ENCODE peak calls at places on chromosomes 12 and 14, in six cellular contexts. S is sigmoid colon, P is breast epithelium, G is stomach, X is prostate gland, I is K562. V is an unnamed sample.
A peak's percentile ranks its signal among the peaks of the same experiment; 100 is the strongest.

GRCh38 chr12:58920102-58920955 is at the start of gene LRIG3:
- DNase-seq in S (peak; percentile 96), P (peak; percentile 83), G (peak; percentile 91), X (peak; percentile 86), I (peak; percentile 16), V (peak; percentile 97)

GRCh38 chr14:43003845-43004244 is 1397.2 kb downstream of the LRFN5 start:
- DNase-seq in S (no peak), P (no peak), G (no peak), X (no peak), I (peak; percentile 1), V (no peak)

GRCh38 chr12:94150483-94151225 is 2.3 kb downstream of the PLXNC1 start:
- DNase-seq in S (no peak), P (no peak), G (peak; percentile 31), X (no peak), I (no peak), V (peak; percentile 87)

GRCh38 chr12:77493769-77494168 is 336.9 kb upstream of the NAV3 start:
- DNase-seq in S (no peak), P (no peak), G (no peak), X (no peak), I (no peak), V (no peak)

GRCh38 chr14:99755068-99755405 is 38.2 kb upstream of the EML1 start:
- DNase-seq in S (no peak), P (no peak), G (no peak), X (no peak), I (no peak), V (no peak)

GRCh38 chr12:9906888-9907287 is 25.3 kb downstream of the CLEC2A start:
- DNase-seq in S (no peak), P (no peak), G (no peak), X (no peak), I (no peak), V (no peak)

GRCh38 chr14:21001218-21001617 is 2.1 kb downstream of the SLC39A2 start:
- DNase-seq in S (no peak), P (no peak), G (no peak), X (no peak), I (no peak), V (no peak)

GRCh38 chr14:34701808-34702207 is 12.6 kb downstream of the CFL2 start:
- DNase-seq in S (no peak), P (no peak), G (no peak), X (no peak), I (no peak), V (no peak)

GRCh38 chr14:51860836-51861583 is 598 bp downstream of the GNG2 start:
- DNase-seq in S (no peak), P (no peak), G (no peak), X (no peak), I (no peak), V (no peak)

GRCh38 chr12:117967512-117967911 is 1.3 kb downstream of the KSR2 start:
- DNase-seq in S (peak; percentile 28), P (no peak), G (no peak), X (no peak), I (no peak), V (no peak)

GRCh38 chr12:117970334-117970733 is 1.5 kb upstream of the KSR2 start:
- DNase-seq in S (no peak), P (no peak), G (no peak), X (no peak), I (no peak), V (no peak)

GRCh38 chr12:117967043-117967442 is 1.7 kb downstream of the KSR2 start:
- DNase-seq in S (no peak), P (no peak), G (no peak), X (no peak), I (no peak), V (no peak)

GRCh38 chr12:117968084-117968789 is 553 bp downstream of the KSR2 start:
- DNase-seq in S (peak; percentile 5), P (no peak), G (no peak), X (no peak), I (no peak), V (no peak)

GRCh38 chr12:117968826-117969659 is at the start of gene KSR2:
- DNase-seq in S (peak; percentile 43), P (peak; percentile 66), G (peak; percentile 82), X (peak; percentile 76), I (peak; percentile 6), V (peak; percentile 86)
- TF ChIP-seq POLR2AphosphoS5 in S (no peak), P (no peak), G (no peak), X (no peak), I (no peak), V (no peak)

GRCh38 chr12:108131657-108132126 is 2.6 kb downstream of the WSCD2 start:
- DNase-seq in S (no peak), P (no peak), G (no peak), X (no peak), I (no peak), V (no peak)
- H3K4me3 ChIP-seq in S (no peak overlapping the region), P (no peak overlapping the region), G (no peak overlapping the region), X (no peak overlapping the region), I (no peak overlapping the region), V (no peak overlapping the region)

GRCh38 chr12:27426743-27427142 is 19.8 kb upstream of the SMCO2 start:
- DNase-seq in S (no peak), P (no peak), G (no peak), X (no peak), I (no peak), V (no peak)

GRCh38 chr12:27424631-27425230 is 21.8 kb upstream of the SMCO2 start:
- DNase-seq in S (no peak), P (no peak), G (no peak), X (peak; percentile 13), I (peak; percentile 24), V (no peak)

GRCh38 chr12:27425306-27425705 is 21.2 kb upstream of the SMCO2 start:
- DNase-seq in S (no peak), P (no peak), G (no peak), X (no peak), I (no peak), V (no peak)

GRCh38 chr12:27427824-27428223 is 18.7 kb upstream of the SMCO2 start:
- DNase-seq in S (no peak), P (no peak), G (no peak), X (no peak), I (no peak), V (no peak)

GRCh38 chr12:27422697-27423096 is 23.8 kb upstream of the SMCO2 start:
- DNase-seq in S (no peak), P (no peak), G (no peak), X (no peak), I (no peak), V (no peak)
- H3K4me1 ChIP-seq in S (no peaks in the 10 kb centered on the region), P (no peaks in the 10 kb centered on the region), G (no peaks in the 10 kb centered on the region), X (no peaks in the 10 kb centered on the region), I (no peaks in the 10 kb centered on the region), V (no peaks in the 10 kb centered on the region)

DNA sequence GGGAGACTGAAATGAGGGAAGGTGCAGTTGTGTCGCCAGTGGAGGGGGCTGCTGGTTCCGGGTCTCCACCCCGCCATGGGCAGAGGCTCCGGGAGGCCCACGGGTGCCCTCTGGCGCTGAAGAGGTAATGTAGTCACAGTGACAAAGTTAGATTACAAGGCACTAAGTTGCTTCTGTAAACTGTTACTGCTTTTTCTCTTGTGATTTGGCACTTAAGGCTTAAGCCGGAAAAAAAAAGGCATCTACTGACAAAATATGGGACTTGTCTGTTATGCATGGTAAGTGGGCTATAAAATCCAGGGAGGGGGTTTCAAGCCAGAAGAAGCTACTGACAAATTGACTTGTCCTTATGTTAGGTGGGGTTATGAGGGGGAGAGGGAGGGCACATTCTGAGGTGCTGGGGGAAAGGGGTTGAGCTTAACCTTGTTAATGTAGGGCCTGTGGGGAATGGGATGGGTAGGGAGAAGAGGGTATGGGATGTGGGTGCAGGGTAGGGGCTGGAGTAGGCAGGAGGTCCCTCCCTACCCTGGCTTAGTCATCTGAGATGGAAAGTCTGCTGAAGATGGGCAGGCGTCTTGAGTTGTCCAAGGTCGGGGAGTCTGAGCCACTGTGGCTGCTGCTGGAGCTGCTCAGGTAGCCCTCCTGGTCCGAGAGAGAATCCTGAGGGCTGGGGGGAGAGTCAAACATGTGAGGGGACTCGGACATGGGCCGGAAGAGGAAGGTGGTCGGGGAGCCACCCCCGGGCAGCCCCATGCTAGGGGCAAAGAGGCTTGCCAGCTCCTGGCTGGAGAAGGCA is 3.7 kb downstream of the ZFP36L1 start:
- DNase-seq in S (peak; percentile 95), P (peak; percentile 82), G (peak; percentile 88), X (peak; percentile 80), I (peak; percentile 78), V (peak; percentile 88)
- TF ChIP-seq POLR2AphosphoS5 in S (peak; percentile 48), P (peak; percentile 70), G (no peak), X (peak; percentile 57), I (no peak), V (peak; percentile 55)